ENCODE peak calls at places on chromosome 3, in four cellular contexts. T, B, W and L are unnamed samples.

GRCh38 chr3:51929420-51930003 is 12.2 kb downstream of the RRP9 start:
- DNase-seq in W (peak), B (no peak), T (no peak), L (peak)

GRCh38 chr3:76131396-76132153 is 346.2 kb upstream of the ZNF717 start:
- DNase-seq in W (no peak), T (no peak), B (peak), L (no peak)

GRCh38 chr3:60932669-60933068 is 318.6 kb downstream of the FHIT start:
- DNase-seq in T (no peak), B (no peak), W (no peak), L (no peak)

GRCh38 chr3:100129944-100130343 is 15.6 kb upstream of the FILIP1L start:
- DNase-seq in T (no peak), W (no peak), B (no peak), L (no peak)

GRCh38 chr3:9142346-9142745 is 107.1 kb downstream of the SRGAP3 start:
- DNase-seq in T (no peak), B (no peak), W (no peak), L (no peak)

GRCh38 chr3:40213556-40213955 is 96.0 kb upstream of the EIF1B start:
- DNase-seq in B (no peak), T (no peak), W (no peak), L (no peak)

GRCh38 chr3:65945480-65945879 is 93.2 kb downstream of the MAGI1 start:
- DNase-seq in T (no peak), B (peak), W (no peak), L (no peak)

GRCh38 chr3:42159147-42159546 is 68.0 kb downstream of the TRAK1 start:
- DNase-seq in T (no peak), W (no peak), B (no peak), L (no peak)

GRCh38 chr3:184337981-184338380 is 581 bp downstream of the FAM131A start:
- DNase-seq in W (no peak), B (no peak), T (no peak), L (no peak)

GRCh38 chr3:184335291-184335660 is 2.1 kb upstream of the FAM131A start:
- DNase-seq in B (no peak), T (no peak), W (peak), L (no peak)

GRCh38 chr3:184337315-184337714 is at the start of gene FAM131A:
- DNase-seq in T (no peak), B (peak), W (no peak), L (no peak)

GRCh38 chr3:184335661-184336483 is 1.5 kb upstream of the FAM131A start:
- DNase-seq in T (peak), B (peak), W (peak), L (peak)

DNA sequence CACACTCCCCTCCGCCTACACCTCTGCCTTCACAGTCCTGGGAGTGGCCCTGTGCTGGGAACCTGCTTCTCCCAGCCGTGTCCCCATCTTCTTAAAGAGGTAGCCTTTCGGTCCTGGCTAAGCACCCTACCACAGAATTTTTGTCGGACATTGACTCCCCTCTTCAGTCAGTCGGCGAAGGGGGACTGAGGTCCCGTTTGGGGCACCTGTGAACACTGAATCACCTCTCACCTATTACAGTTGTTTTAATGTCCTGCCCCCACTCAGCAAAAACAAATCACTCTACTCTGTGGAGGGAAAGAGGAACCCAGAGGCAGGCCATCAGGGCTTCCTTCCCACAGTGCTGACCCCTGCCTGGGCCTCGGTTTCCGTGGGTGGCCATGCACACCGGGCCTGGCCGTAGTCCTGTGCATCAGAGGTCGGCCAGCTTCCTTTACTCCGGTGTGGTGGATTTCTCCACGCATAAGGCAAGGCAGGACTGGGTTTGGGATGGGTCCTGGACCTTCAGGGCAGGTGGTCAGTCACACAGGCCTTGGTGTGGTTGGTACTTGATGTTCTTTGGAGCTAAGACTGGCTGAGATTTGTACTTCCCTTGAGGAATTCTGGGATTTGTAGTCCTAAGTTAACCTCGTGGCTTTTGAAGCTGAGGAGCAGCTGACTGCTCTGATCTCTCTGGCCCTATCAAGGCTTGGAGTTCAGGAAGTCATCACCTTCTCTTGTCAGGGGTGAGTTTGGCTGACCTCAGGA is 743 bp upstream of the FAM131A start:
- DNase-seq in T (no peak), B (peak), W (no peak), L (no peak)
- H2AFZ ChIP-seq in T (peak), B (peak), W (no peak), L (peak)

DNA sequence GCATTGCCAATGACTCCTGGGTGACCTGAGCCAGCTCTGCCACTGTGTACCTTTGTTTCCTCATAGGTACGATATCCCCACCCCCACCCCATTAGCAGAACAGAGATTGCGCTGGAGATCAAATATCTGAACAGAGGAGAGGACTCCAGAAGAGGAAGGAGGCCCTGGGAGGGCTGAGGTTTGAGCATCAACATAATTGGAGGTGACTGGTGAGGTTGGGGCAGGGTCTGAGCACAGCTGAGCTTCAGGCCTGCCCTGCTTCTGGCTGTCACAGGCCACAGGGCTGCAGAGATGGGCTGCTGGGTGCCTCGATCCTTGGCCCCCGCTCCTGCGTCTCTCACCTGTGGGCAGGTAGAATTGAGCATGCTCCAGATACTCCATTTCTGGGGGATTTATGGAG is 21.3 kb upstream of the CACNA2D2 start:
- DNase-seq in W (no peak), B (no peak), T (no peak), L (no peak)
- H4K91ac ChIP-seq in W (no peak), B (no peak), T (no peak), L (no peak)

GRCh38 chr3:127177226-127177625 is 15.7 kb upstream of the PRR23E start:
- DNase-seq in W (peak), T (no peak), B (no peak), L (peak)

GRCh38 chr3:127182848-127183714 is 9.8 kb upstream of the PRR23E start:
- DNase-seq in T (no peak), W (peak), B (no peak), L (no peak)

GRCh38 chr3:127182446-127182845 is 10.5 kb upstream of the PRR23E start:
- DNase-seq in B (no peak), W (no peak), T (no peak), L (no peak)

GRCh38 chr3:127183931-127184869 is 8.7 kb upstream of the PRR23E start:
- DNase-seq in W (no peak), B (no peak), T (no peak), L (no peak)

DNA sequence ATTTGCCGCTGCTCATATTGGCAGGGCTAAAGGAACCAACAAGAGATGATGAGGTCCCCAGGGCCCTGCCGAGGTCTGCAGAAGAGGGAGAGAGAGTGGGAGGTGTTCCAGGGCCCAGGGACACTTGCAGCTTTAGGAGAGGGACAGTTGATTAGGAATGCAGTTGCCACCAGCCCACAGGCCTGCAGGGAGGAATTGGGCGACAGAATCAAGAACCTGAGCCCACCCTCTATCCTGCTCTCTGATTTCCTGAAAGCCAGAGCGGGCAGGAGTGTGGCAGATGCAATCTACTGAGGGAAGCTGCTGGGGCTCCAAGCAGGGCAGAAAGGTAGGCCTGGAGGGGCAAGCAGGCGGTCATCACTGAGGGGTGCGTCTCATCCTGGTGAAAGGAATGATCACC is 12.1 kb upstream of the PRR23E start:
- DNase-seq in B (no peak), W (no peak), T (no peak), L (no peak)
- H2AFZ ChIP-seq in B (no peak), W (no peak), T (no peak), L (no peak)

GRCh38 chr3:126439968-126440708 is 35.6 kb downstream of the ZXDC start:
- DNase-seq in T (no peak), W (peak), B (no peak), L (no peak)
- H4K91ac ChIP-seq in T (no peak), W (no peak), B (no peak), L (no peak)